ENCODE peak calls at places on chromosomes 1 and 21, in seven cellular contexts. Q is AG08396, G is cardiac septum, D is AG04450, U is RCC 7860, E is hypothalamus, M is H54. K is an unnamed sample.

GRCh38 chr1:79711001-79711431 is 704.5 kb upstream of the ADGRL4 start:
- DNase-seq in U (peak), M (no peak), D (no peak), E (no peak), G (no peak), Q (no peak), K (no peak)

GRCh38 chr1:164772635-164773034 is 213.7 kb downstream of the PBX1 start:
- DNase-seq in G (no peak), U (peak), M (peak), Q (peak), E (no peak), D (peak), K (peak)

GRCh38 chr1:159909381-159909780 is 9.4 kb upstream of the CFAP45 start:
- DNase-seq in D (no peak), U (no peak), M (no peak), G (no peak), Q (no peak), E (no peak), K (no peak)

GRCh38 chr1:3017440-3018050 is 3.7 kb upstream of the ACTRT2 start:
- DNase-seq in D (no peak), U (no peak), G (no peak), M (no peak), Q (no peak), E (no peak), K (peak)

GRCh38 chr1:47231314-47232186 is 475 bp downstream of the TAL1 start:
- DNase-seq in E (peak), Q (peak), U (no peak), G (no peak), D (no peak), M (no peak), K (no peak)

GRCh38 chr1:9449106-9449627 is 90.1 kb upstream of the SLC25A33 start:
- DNase-seq in D (no peak), Q (no peak), E (no peak), G (no peak), M (no peak), U (no peak), K (no peak)

GRCh38 chr1:54965624-54966340 is 14.6 kb upstream of the TMEM61 start:
- DNase-seq in Q (peak), E (peak), D (no peak), M (no peak), U (peak), G (no peak), K (peak)

GRCh38 chr21:35461700-35462099 is 412.6 kb upstream of the RUNX1 start:
- DNase-seq in D (no peak), U (no peak), G (no peak), Q (no peak), E (no peak), M (no peak), K (no peak)

GRCh38 chr21:34061983-34062382 is 11.4 kb upstream of the MRPS6 start:
- DNase-seq in M (peak), Q (no peak), E (no peak), G (no peak), U (no peak), D (no peak), K (no peak)

GRCh38 chr1:29218223-29218622 is 12.5 kb downstream of the MECR start:
- DNase-seq in D (no peak), E (no peak), Q (no peak), M (no peak), G (no peak), U (no peak), K (no peak)

GRCh38 chr1:205270764-205271163 is 43.0 kb downstream of the TMCC2 start:
- DNase-seq in M (no peak), Q (peak), D (no peak), E (peak), U (no peak), G (no peak), K (no peak)

GRCh38 chr1:198939946-198940345 is 301.1 kb downstream of the PTPRC start:
- DNase-seq in E (no peak), Q (no peak), M (no peak), G (no peak), U (no peak), D (no peak), K (no peak)

GRCh38 chr1:182764029-182764768 is 25.4 kb upstream of the NPL start:
- DNase-seq in G (no peak), U (no peak), Q (no peak), E (no peak), D (no peak), M (no peak), K (no peak)

GRCh38 chr1:193185861-193186714 is at the start of gene B3GALT2:
- DNase-seq in Q (peak), G (no peak), U (no peak), E (peak), D (no peak), M (no peak), K (no peak)

GRCh38 chr1:80064524-80064923 is 1058.0 kb upstream of the ADGRL4 start:
- DNase-seq in Q (no peak), G (no peak), D (no peak), M (peak), U (peak), E (no peak), K (no peak)

GRCh38 chr1:228236744-228237143 is 28.9 kb downstream of the OBSCN start:
- DNase-seq in E (no peak), G (no peak), D (no peak), Q (peak), M (no peak), U (peak), K (no peak)

GRCh38 chr1:218259800-218260199 is 25.3 kb upstream of the RRP15 start:
- DNase-seq in G (no peak), U (peak), D (no peak), Q (no peak), E (no peak), M (no peak), K (no peak)

GRCh38 chr1:41501581-41501980 is 17.1 kb upstream of the EDN2 start:
- DNase-seq in D (no peak), G (no peak), U (no peak), Q (no peak), E (no peak), M (no peak), K (no peak)

GRCh38 chr1:177448652-177449351 is 278.0 kb downstream of the BRINP2 start:
- DNase-seq in D (no peak), U (no peak), Q (no peak), E (no peak), M (no peak), G (no peak), K (no peak)

GRCh38 chr1:115275216-115275615 is 62.8 kb downstream of the NGF start:
- DNase-seq in D (no peak), G (no peak), M (no peak), Q (no peak), E (no peak), U (no peak), K (no peak)

GRCh38 chr1:98661544-98662353 is at the start of gene SNX7:
- DNase-seq in E (peak), Q (peak), D (peak), G (peak), U (peak), M (peak), K (peak)

GRCh38 chr1:178310685-178311105 is 186.1 kb downstream of the CLEC20A start:
- DNase-seq in U (peak), M (peak), E (no peak), G (no peak), Q (peak), D (peak), K (no peak)

GRCh38 chr21:16535100-16535418 is 805.3 kb downstream of the USP25 start:
- DNase-seq in M (peak), D (peak), G (peak), E (peak), U (peak), Q (peak), K (peak)

K was measured in posterior vena cava.